ENCODE peak calls at places on chromosome 13, in eight cellular contexts. Y is T-cell; K is Calu3; F is GM12892; N is CMK; Z is substantia nigra; D is activated CD4-positive, alpha-beta T cell treated with anti-CD3 and anti-CD28 coated beads, Interleukin-2, amount 50 U/mL, for 4 hours; E is fibroblast of pulmonary artery. M is an unnamed sample.

GRCh38 chr13:33497146-33497845 is 211.7 kb upstream of the STARD13 start:
- DNase-seq in Z (no peak), N (no peak), K (no peak), Y (no peak), F (no peak), E (no peak), D (no peak), M (no peak)

GRCh38 chr13:111371211-111371610 is 50.8 kb downstream of the TEX29 start:
- DNase-seq in Z (no peak), D (no peak), F (no peak), Y (no peak), E (peak; percentile 18), N (no peak), K (no peak), M (no peak)

GRCh38 chr13:72864142-72865035 is 82.5 kb downstream of the PIBF1 start:
- DNase-seq in Y (no peak), E (no peak), N (no peak), F (no peak), D (no peak), Z (no peak), K (no peak), M (no peak)

GRCh38 chr13:51614350-51614786 is 30.1 kb downstream of the WDFY2 start:
- DNase-seq in N (no peak), Y (peak; percentile 36), D (peak; percentile 17), Z (peak; percentile 20), E (no peak), F (peak; percentile 17), K (no peak), M (peak; percentile 68)

GRCh38 chr13:109273326-109273751 is 513.0 kb downstream of the IRS2 start:
- DNase-seq in D (no peak), E (peak; percentile 59), Y (no peak), K (no peak), F (no peak), N (no peak), Z (no peak), M (no peak)

GRCh38 chr13:76570485-76570884 is 315.7 kb downstream of the KCTD12 start:
- DNase-seq in K (no peak), F (no peak), D (no peak), Z (no peak), E (no peak), N (no peak), Y (no peak), M (no peak)

GRCh38 chr13:97334690-97335089 is 99.3 kb upstream of the RAP2A start:
- DNase-seq in K (no peak), Y (no peak), N (no peak), D (no peak), E (no peak), F (no peak), Z (no peak), M (no peak)

GRCh38 chr13:24557121-24557520 is 44.5 kb upstream of the PARP4 start:
- DNase-seq in K (no peak), E (peak; percentile 21), Z (no peak), D (no peak), Y (no peak), F (no peak), N (no peak), M (no peak)

GRCh38 chr13:89468081-89468480 is 1796.9 kb downstream of the SLITRK5 start:
- DNase-seq in N (no peak), D (no peak), F (no peak), E (no peak), Y (no peak), Z (no peak), K (no peak), M (no peak)

GRCh38 chr13:43805681-43806128 is 18.9 kb upstream of the ENOX1 start:
- DNase-seq in E (no peak), Z (no peak), Y (no peak), D (no peak), N (no peak), F (no peak), K (no peak), M (no peak)

GRCh38 chr13:66875264-66875663 is 354.9 kb downstream of the PCDH9 start:
- DNase-seq in Z (no peak), E (no peak), F (no peak), D (no peak), Y (no peak), K (no peak), N (no peak), M (no peak)

GRCh38 chr13:60178327-60178726 is 14.6 kb upstream of the DIAPH3 start:
- DNase-seq in D (no peak), Z (no peak), E (no peak), K (no peak), N (no peak), F (no peak), Y (no peak), M (no peak)

GRCh38 chr13:43054803-43055802 is 31.7 kb downstream of the DNAJC15 start:
- DNase-seq in Z (no peak), D (peak; percentile 7), E (peak; percentile 78), F (no peak), Y (no peak), K (peak; percentile 16), N (no peak), M (peak; percentile 35)

GRCh38 chr13:80529734-80530133 is 188.8 kb upstream of the SPRY2 start:
- DNase-seq in Z (no peak), K (no peak), E (no peak), D (no peak), F (no peak), Y (no peak), N (no peak), M (no peak)

GRCh38 chr13:33927315-33927714 is 109.4 kb downstream of the RFC3 start:
- DNase-seq in N (no peak), D (no peak), E (peak; percentile 67), Z (no peak), F (no peak), K (no peak), Y (no peak), M (no peak)

GRCh38 chr13:95644611-95645052 is at the start of gene DZIP1:
- DNase-seq in N (no peak), Z (peak; percentile 66), D (no peak), K (peak; percentile 50), Y (no peak), F (no peak), E (peak; percentile 88), M (no peak)

GRCh38 chr13:47896546-47896945 is 104.5 kb downstream of the SUCLA2 start:
- DNase-seq in E (no peak), Z (no peak), N (no peak), F (no peak), K (no peak), Y (no peak), D (no peak), M (no peak)

GRCh38 chr13:40613192-40613818 is 53.1 kb downstream of the FOXO1 start:
- DNase-seq in D (peak; percentile 8), E (no peak), K (no peak), Z (peak; percentile 21), F (peak; percentile 27), N (no peak), Y (peak; percentile 57), M (no peak)

GRCh38 chr13:110554227-110554836 is 7.2 kb downstream of the RAB20 start:
- DNase-seq in E (no peak), Y (no peak), Z (no peak), F (no peak), N (no peak), D (no peak), K (no peak), M (no peak)

M was measured in HT-29.